ENCODE peak calls at places on chromosomes 7 and 10, in seven cellular contexts. G is occipital lobe; E is fibroblast of mammary gland; A is activated CD4-positive, alpha-beta T cell treated with anti-CD3 and anti-CD28 coated beads, Interleukin-2, amount 50 U/mL, for 1 hour; D is stimulated activated CD4-positive, alpha-beta T cell treated with anti-CD3 and anti-CD28 coated beads, Interleukin-2, amount 100 ng/mL, for 48 hours; Y is ascending aorta; M is GM04503. U is an unnamed sample.

GRCh38 chr7:116432517-116432916 is 67.0 kb upstream of the CAV2 start:
- DNase-seq in A (no peak), E (peak), D (no peak), M (no peak), Y (no peak), G (no peak), U (no peak)

GRCh38 chr10:91930939-91931338 is 7.4 kb downstream of the BTAF1 start:
- DNase-seq in Y (no peak), A (no peak), G (no peak), E (peak), M (no peak), D (no peak), U (no peak)

GRCh38 chr7:34312624-34313023 is 345.4 kb upstream of the NPSR1 start:
- DNase-seq in D (no peak), E (no peak), A (no peak), G (no peak), M (no peak), Y (no peak), U (no peak)

GRCh38 chr7:20826243-20826642 is 39.6 kb upstream of the SP8 start:
- DNase-seq in A (no peak), E (no peak), G (no peak), Y (no peak), M (no peak), D (no peak), U (no peak)

GRCh38 chr10:99993994-99994689 is 15.6 kb downstream of the DNMBP start:
- DNase-seq in G (no peak), Y (peak), A (peak), M (peak), D (peak), E (peak), U (peak)

GRCh38 chr10:125057158-125058001 is 103.0 kb downstream of the CTBP2 start:
- DNase-seq in G (peak), D (no peak), A (no peak), M (peak), Y (peak), E (peak), U (no peak)

GRCh38 chr7:50838675-50839377 is 56.1 kb upstream of the GRB10 start:
- DNase-seq in D (no peak), G (no peak), M (peak), E (peak), Y (peak), A (no peak), U (no peak)

GRCh38 chr10:78330884-78331283 is 297.2 kb downstream of the RPS24 start:
- DNase-seq in D (no peak), A (no peak), Y (no peak), M (no peak), E (no peak), G (no peak), U (no peak)

GRCh38 chr7:120877706-120878105 is 19.8 kb upstream of the TSPAN12 start:
- DNase-seq in A (no peak), M (no peak), E (peak), D (no peak), Y (no peak), G (no peak), U (no peak)

GRCh38 chr10:13939391-13939790 is 352.6 kb downstream of the PRPF18 start:
- DNase-seq in E (peak), Y (no peak), D (no peak), G (no peak), M (peak), A (no peak), U (no peak)

GRCh38 chr7:38518516-38518915 is 112.7 kb downstream of the AMPH start:
- DNase-seq in G (no peak), M (no peak), Y (no peak), D (no peak), E (peak), A (no peak), U (no peak)

GRCh38 chr7:44636041-44636580 is 29.7 kb downstream of the OGDH start:
- DNase-seq in Y (no peak), E (no peak), D (no peak), M (no peak), A (no peak), G (no peak), U (peak)

GRCh38 chr10:29177266-29177832 is 111.5 kb upstream of the LYZL1 start:
- DNase-seq in Y (no peak), G (no peak), D (no peak), E (no peak), M (no peak), A (no peak), U (no peak)

GRCh38 chr10:60810437-60811182 is 32.3 kb downstream of the CDK1 start:
- DNase-seq in G (no peak), Y (no peak), D (no peak), E (peak), A (no peak), M (no peak), U (no peak)

GRCh38 chr7:27746978-27747377 is 7.0 kb downstream of the TAX1BP1 start:
- DNase-seq in D (no peak), A (no peak), Y (no peak), E (no peak), M (no peak), G (no peak), U (no peak)

GRCh38 chr7:41779918-41780317 is 77.0 kb upstream of the INHBA start:
- DNase-seq in Y (no peak), D (no peak), E (no peak), A (no peak), G (no peak), M (no peak), U (no peak)

GRCh38 chr10:69496352-69497234 is 45.3 kb downstream of the TSPAN15 start:
- DNase-seq in A (no peak), M (no peak), G (no peak), E (no peak), D (no peak), Y (no peak), U (no peak)

GRCh38 chr10:3803295-3803883 is 18.4 kb upstream of the KLF6 start:
- DNase-seq in G (no peak), D (no peak), M (no peak), A (no peak), E (peak), Y (no peak), U (no peak)

GRCh38 chr7:21086688-21087087 is 300.0 kb upstream of the SP8 start:
- DNase-seq in E (no peak), A (no peak), D (no peak), G (no peak), Y (no peak), M (no peak), U (no peak)

GRCh38 chr7:151204383-151205032 is 5.8 kb downstream of the H2BK1 start:
- DNase-seq in M (no peak), E (no peak), G (no peak), D (no peak), Y (no peak), A (no peak), U (no peak)

GRCh38 chr7:113636727-113637421 is 281.9 kb downstream of the PPP1R3A start:
- DNase-seq in E (peak), Y (no peak), D (no peak), A (no peak), G (peak), M (no peak), U (no peak)

GRCh38 chr7:125504848-125505247 is 575.2 kb upstream of the POT1 start:
- DNase-seq in Y (no peak), A (no peak), E (no peak), M (no peak), G (no peak), D (no peak), U (no peak)

GRCh38 chr10:28020080-28020860 is 21.4 kb upstream of the ODAD2 start:
- DNase-seq in M (no peak), D (no peak), E (peak), A (no peak), Y (no peak), G (no peak), U (no peak)

GRCh38 chr10:22016046-22016705 is 12.6 kb upstream of the DNAJC1 start:
- DNase-seq in A (no peak), E (peak), D (no peak), G (no peak), M (no peak), Y (no peak), U (no peak)

GRCh38 chr7:42596737-42597136 is 315.1 kb downstream of the C7orf25 start:
- DNase-seq in M (no peak), Y (no peak), G (no peak), E (no peak), A (no peak), D (no peak), U (no peak)

GRCh38 chr7:77482015-77482414 is 55.1 kb upstream of the PTPN12 start:
- DNase-seq in G (no peak), D (no peak), M (no peak), Y (no peak), E (no peak), A (no peak), U (peak)

GRCh38 chr10:112227331-112227961 is 43.9 kb upstream of the GPAM start:
- DNase-seq in D (no peak), G (no peak), E (peak), Y (no peak), M (peak), A (no peak), U (peak)

GRCh38 chr7:74306737-74307469 is 17.7 kb downstream of the CLIP2 start:
- DNase-seq in E (peak), D (no peak), A (no peak), M (no peak), G (peak), Y (no peak), U (no peak)

GRCh38 chr7:2075811-2076210 is 156.9 kb downstream of the MAD1L1 start:
- DNase-seq in D (no peak), A (no peak), Y (no peak), M (no peak), E (no peak), G (no peak), U (no peak)

U was measured in left lobe of liver.